ENCODE peak calls at places on chromosome 7, in six cellular contexts. Q, L, S, E, V and F are unnamed samples.

GRCh38 chr7:139329119-139329518 is 12.0 kb upstream of the FMC1 start:
- DNase-seq in Q (no peak), L (no peak), S (no peak), E (no peak), V (no peak), F (no peak)

GRCh38 chr7:75534727-75535307 is 42.7 kb downstream of the SPDYE5 start:
- DNase-seq in Q (no peak), L (peak), S (no peak), E (peak), V (peak), F (no peak)

GRCh38 chr7:2905500-2905899 is 61.4 kb upstream of the GNA12 start:
- DNase-seq in Q (no peak), L (no peak), S (no peak), E (no peak), V (no peak), F (no peak)

GRCh38 chr7:26398436-26399308 is 107.0 kb downstream of the SNX10 start:
- DNase-seq in Q (peak), L (peak), S (peak), E (peak), V (peak), F (no peak)

GRCh38 chr7:105910172-105910571 is 33.8 kb upstream of the ATXN7L1 start:
- DNase-seq in Q (no peak), L (no peak), S (no peak), E (no peak), V (no peak), F (no peak)

GRCh38 chr7:130925136-130925794 is 191.3 kb upstream of the KLF14 start:
- DNase-seq in Q (no peak), L (no peak), S (no peak), E (no peak), V (no peak), F (no peak)

GRCh38 chr7:7251742-7252141 is 69.4 kb downstream of the C1GALT1 start:
- DNase-seq in Q (no peak), L (no peak), S (no peak), E (no peak), V (no peak), F (no peak)

GRCh38 chr7:33821970-33822369 is 83.4 kb upstream of the BMPER start:
- DNase-seq in Q (no peak), L (no peak), S (no peak), E (peak), V (no peak), F (no peak)

GRCh38 chr7:98463837-98464557 is 63.1 kb upstream of the BAIAP2L1 start:
- DNase-seq in Q (no peak), L (no peak), S (no peak), E (no peak), V (no peak), F (no peak)

GRCh38 chr7:39073432-39073831 is 95.7 kb downstream of the POU6F2 start:
- DNase-seq in Q (peak), L (no peak), S (no peak), E (peak), V (no peak), F (no peak)

GRCh38 chr7:33143996-33144718 is 14.8 kb downstream of the BBS9 start:
- DNase-seq in Q (no peak), L (no peak), S (no peak), E (no peak), V (peak), F (no peak)

GRCh38 chr7:129363-130221 is 62.8 kb upstream of the FAM20C start:
- DNase-seq in Q (no peak), L (peak), S (peak), E (peak), V (no peak), F (peak)

GRCh38 chr7:74480861-74481417 is 27.2 kb downstream of the GTF2IRD1 start:
- DNase-seq in Q (no peak), L (peak), S (peak), E (peak), V (peak), F (no peak)

GRCh38 chr7:22722596-22722995 is 4.4 kb upstream of the IL6 start:
- DNase-seq in Q (no peak), L (no peak), S (no peak), E (no peak), V (no peak), F (no peak)